ENCODE peak calls at places on chromosomes 6 and 20, in five cellular contexts. W, I, U, Z and E are unnamed samples.

GRCh38 chr6:37244430-37245310 is 12.9 kb upstream of the TBC1D22B start:
- DNase-seq in Z (peak), W (peak), I (no peak), U (peak), E (no peak)

GRCh38 chr6:122947355-122947754 is 48.7 kb upstream of the CLVS2 start:
- DNase-seq in W (no peak), I (no peak), U (peak), Z (peak), E (peak)

GRCh38 chr6:112773217-112773616 is 426.1 kb downstream of the RFPL4B start:
- DNase-seq in I (no peak), Z (no peak), U (peak), W (no peak), E (no peak)

GRCh38 chr20:46770330-46771194 is 61.1 kb downstream of the SLC2A10 start:
- DNase-seq in I (no peak), W (no peak), U (peak), Z (peak), E (no peak)

GRCh38 chr6:88168362-88168761 is 2.2 kb upstream of the CNR1 start:
- DNase-seq in U (no peak), W (no peak), I (no peak), Z (no peak), E (no peak)

GRCh38 chr6:149140137-149140909 is 177.2 kb upstream of the TAB2 start:
- DNase-seq in W (no peak), U (no peak), Z (no peak), I (no peak), E (no peak)

GRCh38 chr6:82415820-82416219 is 52.2 kb downstream of the TPBG start:
- DNase-seq in W (no peak), Z (peak), I (no peak), U (no peak), E (no peak)

GRCh38 chr6:80091506-80091905 is 15.0 kb upstream of the BCKDHB start:
- DNase-seq in W (no peak), U (no peak), Z (no peak), I (no peak), E (no peak)

GRCh38 chr20:53870426-53871199 is 199.8 kb downstream of the BCAS1 start:
- DNase-seq in I (no peak), U (no peak), W (no peak), Z (no peak), E (no peak)

GRCh38 chr6:168147205-168147738 is 68.3 kb upstream of the FRMD1 start:
- DNase-seq in W (no peak), U (no peak), Z (no peak), I (no peak), E (peak)

GRCh38 chr20:45444050-45444449 is 25.5 kb upstream of the WFDC2 start:
- DNase-seq in U (no peak), Z (no peak), W (no peak), I (no peak), E (no peak)

GRCh38 chr6:3912366-3913076 is 63.3 kb downstream of the FAM50B start:
- DNase-seq in Z (no peak), U (no peak), I (no peak), W (no peak), E (no peak)

GRCh38 chr6:77178821-77179220 is 284.5 kb downstream of the HTR1B start:
- DNase-seq in U (peak), I (no peak), W (no peak), Z (peak), E (no peak)

GRCh38 chr6:135686784-135687301 is 164.7 kb upstream of the PDE7B start:
- DNase-seq in U (peak), I (no peak), W (no peak), Z (peak), E (no peak)

GRCh38 chr6:5104667-5105066 is 19.5 kb downstream of the PPP1R3G start:
- DNase-seq in W (no peak), Z (no peak), I (no peak), U (no peak), E (no peak)

GRCh38 chr20:57393321-57394086 is 2.3 kb downstream of the RBM38 start:
- DNase-seq in U (no peak), Z (no peak), I (no peak), W (peak), E (no peak)

GRCh38 chr6:157433678-157434081 is 52.7 kb downstream of the ZDHHC14 start:
- DNase-seq in U (no peak), Z (no peak), I (no peak), W (no peak), E (no peak)

GRCh38 chr20:63611646-63612045 is 15.3 kb downstream of the GMEB2 start:
- DNase-seq in I (no peak), Z (no peak), U (no peak), W (no peak), E (no peak)

GRCh38 chr6:39980839-39981580 is 46.7 kb upstream of the MOCS1 start:
- DNase-seq in W (no peak), U (peak), I (no peak), Z (peak), E (peak)

GRCh38 chr6:97133071-97133470 is 149.9 kb downstream of the MMS22L start:
- DNase-seq in I (no peak), U (peak), Z (peak), W (no peak), E (no peak)

GRCh38 chr20:58102252-58102651 is 126.2 kb downstream of the ANKRD60 start:
- DNase-seq in Z (peak), W (no peak), I (no peak), U (no peak), E (no peak)

GRCh38 chr6:13299403-13299821 is 28.9 kb downstream of the TBC1D7 start:
- DNase-seq in U (no peak), W (no peak), I (no peak), Z (no peak), E (no peak)

GRCh38 chr20:45935416-45936046 is 1.0 kb downstream of the PCIF1 start:
- DNase-seq in Z (no peak), U (no peak), I (no peak), W (no peak), E (no peak)

GRCh38 chr6:43927525-43928210 is 157.7 kb downstream of the VEGFA start:
- DNase-seq in U (no peak), I (no peak), Z (peak), W (peak), E (no peak)

GRCh38 chr6:42984924-42985475 is 630 bp downstream of the PPP2R5D start:
- DNase-seq in Z (no peak), I (no peak), W (no peak), U (peak), E (no peak)

GRCh38 chr6:4575724-4576123 is 200.5 kb upstream of the CDYL start:
- DNase-seq in W (no peak), I (no peak), U (peak), Z (no peak), E (no peak)

GRCh38 chr6:3887150-3887700 is 38.1 kb downstream of the FAM50B start:
- DNase-seq in U (peak), Z (peak), W (no peak), I (no peak), E (no peak)